ENCODE peak calls at places on chromosomes 13 and 19, in seven cellular contexts. One of them, this sample, is unnamed.

GRCh38 chr13:58247080-58247479 is 615.5 kb downstream of the PCDH17 start:
- DNase-seq in fibroblast of pulmonary artery: no peak
- DNase-seq in transverse colon: no peak
- DNase-seq in choroid plexus epithelial cell: no peak
- DNase-seq in bronchial epithelial cell: no peak
- DNase-seq in astrocyte of the spinal cord: no peak
- DNase-seq in body of pancreas: no peak
- DNase-seq in this sample: no peak

GRCh38 chr13:106499905-106500304 is 35.6 kb downstream of the EFNB2 start:
- DNase-seq in bronchial epithelial cell: peak
- DNase-seq in astrocyte of the spinal cord: no peak
- DNase-seq in choroid plexus epithelial cell: peak
- DNase-seq in body of pancreas: no peak
- DNase-seq in transverse colon: no peak
- DNase-seq in fibroblast of pulmonary artery: peak
- DNase-seq in this sample: peak

GRCh38 chr19:19538077-19538764 is at the start of gene CILP2:
- DNase-seq in bronchial epithelial cell: no peak
- DNase-seq in choroid plexus epithelial cell: no peak
- DNase-seq in astrocyte of the spinal cord: no peak
- DNase-seq in fibroblast of pulmonary artery: no peak
- DNase-seq in transverse colon: peak
- DNase-seq in body of pancreas: peak
- DNase-seq in this sample: no peak

GRCh38 chr13:23651887-23652286 is 81.7 kb downstream of the TNFRSF19 start:
- DNase-seq in body of pancreas: no peak
- DNase-seq in bronchial epithelial cell: no peak
- DNase-seq in astrocyte of the spinal cord: no peak
- DNase-seq in choroid plexus epithelial cell: no peak
- DNase-seq in transverse colon: no peak
- DNase-seq in fibroblast of pulmonary artery: no peak
- DNase-seq in this sample: no peak

GRCh38 chr19:50147462-50148423 is 15.3 kb downstream of the IZUMO2 start:
- DNase-seq in transverse colon: peak
- DNase-seq in choroid plexus epithelial cell: peak
- DNase-seq in body of pancreas: peak
- DNase-seq in bronchial epithelial cell: peak
- DNase-seq in fibroblast of pulmonary artery: peak
- DNase-seq in astrocyte of the spinal cord: peak
- DNase-seq in this sample: peak

GRCh38 chr19:20078696-20079095 is 896 bp downstream of the ZNF90 start:
- DNase-seq in bronchial epithelial cell: peak
- DNase-seq in transverse colon: peak
- DNase-seq in fibroblast of pulmonary artery: peak
- DNase-seq in choroid plexus epithelial cell: peak
- DNase-seq in astrocyte of the spinal cord: peak
- DNase-seq in body of pancreas: peak
- DNase-seq in this sample: peak

GRCh38 chr19:1102407-1103106 is 1.2 kb upstream of the GPX4 start:
- DNase-seq in astrocyte of the spinal cord: peak
- DNase-seq in body of pancreas: peak
- DNase-seq in fibroblast of pulmonary artery: peak
- DNase-seq in choroid plexus epithelial cell: peak
- DNase-seq in bronchial epithelial cell: peak
- DNase-seq in transverse colon: peak
- DNase-seq in this sample: peak

GRCh38 chr19:7013678-7014077 is 7.6 kb downstream of the MBD3L2B start:
- DNase-seq in body of pancreas: no peak
- DNase-seq in fibroblast of pulmonary artery: peak
- DNase-seq in transverse colon: no peak
- DNase-seq in bronchial epithelial cell: peak
- DNase-seq in choroid plexus epithelial cell: peak
- DNase-seq in astrocyte of the spinal cord: no peak
- DNase-seq in this sample: peak

GRCh38 chr19:45311640-45312039 is 11.0 kb downstream of the CKM start:
- DNase-seq in bronchial epithelial cell: no peak
- DNase-seq in astrocyte of the spinal cord: no peak
- DNase-seq in choroid plexus epithelial cell: no peak
- DNase-seq in transverse colon: no peak
- DNase-seq in body of pancreas: no peak
- DNase-seq in fibroblast of pulmonary artery: no peak
- DNase-seq in this sample: no peak

GRCh38 chr13:97659602-97660001 is 225.6 kb downstream of the RAP2A start:
- DNase-seq in astrocyte of the spinal cord: peak
- DNase-seq in body of pancreas: no peak
- DNase-seq in choroid plexus epithelial cell: peak
- DNase-seq in bronchial epithelial cell: no peak
- DNase-seq in fibroblast of pulmonary artery: peak
- DNase-seq in transverse colon: no peak
- DNase-seq in this sample: no peak

GRCh38 chr19:7440188-7440975 is 48.5 kb downstream of the PEX11G start:
- DNase-seq in astrocyte of the spinal cord: no peak
- DNase-seq in bronchial epithelial cell: no peak
- DNase-seq in body of pancreas: no peak
- DNase-seq in choroid plexus epithelial cell: no peak
- DNase-seq in transverse colon: no peak
- DNase-seq in fibroblast of pulmonary artery: no peak
- DNase-seq in this sample: no peak

GRCh38 chr19:10404888-10405808 is 1.8 kb upstream of the CDC37 start:
- DNase-seq in body of pancreas: no peak
- DNase-seq in choroid plexus epithelial cell: peak
- DNase-seq in fibroblast of pulmonary artery: no peak
- DNase-seq in bronchial epithelial cell: no peak
- DNase-seq in transverse colon: no peak
- DNase-seq in astrocyte of the spinal cord: no peak
- DNase-seq in this sample: no peak

GRCh38 chr13:101757446-101758039 is 305.1 kb downstream of the ITGBL1 start:
- DNase-seq in transverse colon: no peak
- DNase-seq in body of pancreas: no peak
- DNase-seq in fibroblast of pulmonary artery: peak
- DNase-seq in astrocyte of the spinal cord: peak
- DNase-seq in choroid plexus epithelial cell: peak
- DNase-seq in bronchial epithelial cell: peak
- DNase-seq in this sample: peak

GRCh38 chr19:40223135-40223822 is 3.2 kb downstream of the CCNP start:
- DNase-seq in astrocyte of the spinal cord: no peak
- DNase-seq in body of pancreas: no peak
- DNase-seq in choroid plexus epithelial cell: no peak
- DNase-seq in bronchial epithelial cell: no peak
- DNase-seq in transverse colon: peak
- DNase-seq in fibroblast of pulmonary artery: no peak
- DNase-seq in this sample: peak

GRCh38 chr19:5691205-5691929 is 1.3 kb downstream of the RPL36 start:
- DNase-seq in choroid plexus epithelial cell: peak
- DNase-seq in transverse colon: peak
- DNase-seq in bronchial epithelial cell: peak
- DNase-seq in body of pancreas: peak
- DNase-seq in fibroblast of pulmonary artery: peak
- DNase-seq in astrocyte of the spinal cord: peak
- DNase-seq in this sample: peak

GRCh38 chr13:70849267-70849666 is 741.0 kb upstream of the KLHL1 start:
- DNase-seq in transverse colon: no peak
- DNase-seq in bronchial epithelial cell: no peak
- DNase-seq in fibroblast of pulmonary artery: no peak
- DNase-seq in body of pancreas: no peak
- DNase-seq in choroid plexus epithelial cell: no peak
- DNase-seq in astrocyte of the spinal cord: no peak
- DNase-seq in this sample: no peak

GRCh38 chr13:48585456-48585840 is 52.6 kb upstream of the RCBTB2 start:
- DNase-seq in bronchial epithelial cell: no peak
- DNase-seq in transverse colon: peak
- DNase-seq in choroid plexus epithelial cell: peak
- DNase-seq in body of pancreas: peak
- DNase-seq in fibroblast of pulmonary artery: peak
- DNase-seq in astrocyte of the spinal cord: peak
- DNase-seq in this sample: no peak

DNA sequence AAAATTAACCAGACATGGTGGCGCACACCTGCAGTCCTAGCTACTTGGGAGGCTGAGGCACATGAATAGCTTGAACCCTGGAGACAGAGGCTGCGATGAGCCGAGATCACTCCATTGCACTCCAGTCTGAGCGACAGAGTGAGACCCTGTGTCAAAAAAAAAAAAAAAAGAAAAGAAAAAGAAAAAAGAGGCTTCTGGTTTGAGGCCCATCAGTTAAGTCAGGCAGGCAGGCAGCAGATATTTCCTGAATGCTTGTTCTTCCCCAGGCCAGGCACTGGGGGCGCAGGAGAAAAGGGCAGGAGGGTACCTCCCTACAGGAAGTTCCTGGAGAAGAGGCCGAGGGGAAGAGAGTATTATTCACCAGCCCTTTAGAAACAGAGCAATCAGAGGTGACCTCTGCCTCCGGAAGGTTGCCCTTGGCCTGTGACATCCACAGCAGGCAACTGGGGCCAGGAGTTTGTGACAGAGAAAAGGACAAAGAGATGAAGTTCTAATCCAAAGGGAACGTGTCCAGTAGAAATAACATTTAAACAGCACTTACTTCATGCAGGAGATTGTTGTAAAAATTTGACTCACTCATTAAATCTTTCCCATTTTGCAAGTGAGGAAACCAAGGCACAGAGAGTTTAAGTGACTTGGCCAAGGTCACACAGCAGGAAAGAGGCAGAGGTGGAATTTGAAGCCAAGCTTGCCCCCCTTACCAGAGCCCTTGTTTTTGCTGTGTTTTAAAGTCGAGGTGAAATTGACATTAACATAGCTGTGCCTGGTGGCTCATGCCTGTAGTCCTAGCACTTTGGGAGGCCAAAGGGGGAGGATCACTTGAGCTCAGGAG is 4.3 kb upstream of the RLN3 start:
- DNase-seq in bronchial epithelial cell: no peak
- DNase-seq in body of pancreas: peak
- DNase-seq in astrocyte of the spinal cord: peak
- DNase-seq in choroid plexus epithelial cell: peak
- DNase-seq in transverse colon: peak
- DNase-seq in fibroblast of pulmonary artery: peak
- DNase-seq in this sample: peak
- TF ChIP-seq CTCF in bronchial epithelial cell: peak
- TF ChIP-seq CTCF in body of pancreas: peak
- TF ChIP-seq CTCF in astrocyte of the spinal cord: peak
- TF ChIP-seq CTCF in choroid plexus epithelial cell: peak
- TF ChIP-seq CTCF in transverse colon: peak
- TF ChIP-seq CTCF in fibroblast of pulmonary artery: peak
- TF ChIP-seq CTCF in this sample: peak

GRCh38 chr13:40656358-40656757 is 10.1 kb downstream of the FOXO1 start:
- DNase-seq in astrocyte of the spinal cord: no peak
- DNase-seq in choroid plexus epithelial cell: no peak
- DNase-seq in bronchial epithelial cell: no peak
- DNase-seq in transverse colon: no peak
- DNase-seq in fibroblast of pulmonary artery: no peak
- DNase-seq in body of pancreas: no peak
- DNase-seq in this sample: peak

GRCh38 chr13:40653558-40654318 is 12.7 kb downstream of the FOXO1 start:
- DNase-seq in transverse colon: no peak
- DNase-seq in body of pancreas: no peak
- DNase-seq in astrocyte of the spinal cord: no peak
- DNase-seq in fibroblast of pulmonary artery: peak
- DNase-seq in choroid plexus epithelial cell: no peak
- DNase-seq in bronchial epithelial cell: no peak
- DNase-seq in this sample: peak

GRCh38 chr13:40651866-40652587 is 14.4 kb downstream of the FOXO1 start:
- DNase-seq in fibroblast of pulmonary artery: no peak
- DNase-seq in choroid plexus epithelial cell: no peak
- DNase-seq in transverse colon: no peak
- DNase-seq in bronchial epithelial cell: no peak
- DNase-seq in body of pancreas: no peak
- DNase-seq in astrocyte of the spinal cord: no peak
- DNase-seq in this sample: no peak

GRCh38 chr13:40648841-40649240 is 17.6 kb downstream of the FOXO1 start:
- DNase-seq in fibroblast of pulmonary artery: no peak
- DNase-seq in body of pancreas: no peak
- DNase-seq in transverse colon: no peak
- DNase-seq in choroid plexus epithelial cell: no peak
- DNase-seq in astrocyte of the spinal cord: no peak
- DNase-seq in bronchial epithelial cell: peak
- DNase-seq in this sample: peak

DNA sequence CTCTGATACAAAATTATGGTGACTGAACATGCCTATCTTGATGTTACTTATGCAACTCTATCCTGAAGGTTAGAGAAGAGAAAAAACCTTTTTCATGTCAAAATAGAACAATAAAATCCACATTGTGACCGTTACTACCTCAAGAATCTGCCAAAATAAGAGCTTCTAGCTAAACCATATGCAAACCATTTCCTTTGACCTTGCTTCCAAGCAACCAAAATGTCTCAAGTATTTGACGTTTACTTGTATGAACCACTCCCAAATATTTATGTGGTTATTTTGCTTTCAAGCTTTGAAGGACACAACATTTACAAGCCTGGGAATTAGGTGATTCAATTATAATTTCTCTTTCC is 13.9 kb downstream of the FOXO1 start:
- DNase-seq in astrocyte of the spinal cord: no peak
- DNase-seq in fibroblast of pulmonary artery: no peak
- DNase-seq in transverse colon: no peak
- DNase-seq in bronchial epithelial cell: no peak
- DNase-seq in choroid plexus epithelial cell: no peak
- DNase-seq in body of pancreas: no peak
- DNase-seq in this sample: no peak
- H3K4me3 ChIP-seq in astrocyte of the spinal cord: no peak
- H3K4me3 ChIP-seq in fibroblast of pulmonary artery: no peak
- H3K4me3 ChIP-seq in transverse colon: no peak
- H3K4me3 ChIP-seq in bronchial epithelial cell: no peak
- H3K4me3 ChIP-seq in choroid plexus epithelial cell: no peak
- H3K4me3 ChIP-seq in body of pancreas: no peak
- H3K4me3 ChIP-seq in this sample: no peak

DNA sequence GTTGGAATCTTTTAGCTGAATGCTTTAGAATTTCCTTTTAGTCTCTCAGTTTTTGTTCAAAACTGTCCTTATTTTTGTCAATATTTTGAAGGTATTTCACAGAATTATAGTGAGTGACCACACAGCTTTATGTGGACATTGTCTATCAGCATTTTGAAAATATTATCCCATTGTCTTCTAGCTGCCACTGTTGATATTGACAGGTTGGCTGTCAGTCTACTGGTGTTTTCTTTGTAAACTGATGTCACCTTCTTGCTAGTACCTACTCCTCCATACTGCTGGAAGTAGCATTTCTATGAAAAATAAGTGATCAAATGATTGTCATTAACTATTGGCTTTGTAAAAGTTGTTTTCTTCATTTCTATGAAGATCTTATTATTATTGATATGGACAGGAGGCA is 256.8 kb downstream of the KLF12 start:
- DNase-seq in body of pancreas: no peak
- DNase-seq in astrocyte of the spinal cord: no peak
- DNase-seq in transverse colon: no peak
- DNase-seq in bronchial epithelial cell: no peak
- DNase-seq in fibroblast of pulmonary artery: no peak
- DNase-seq in choroid plexus epithelial cell: no peak
- DNase-seq in this sample: no peak
- TF ChIP-seq CTCF in body of pancreas: no peak
- TF ChIP-seq CTCF in astrocyte of the spinal cord: no peak
- TF ChIP-seq CTCF in transverse colon: no peak
- TF ChIP-seq CTCF in bronchial epithelial cell: no peak
- TF ChIP-seq CTCF in fibroblast of pulmonary artery: no peak
- TF ChIP-seq CTCF in choroid plexus epithelial cell: no peak
- TF ChIP-seq CTCF in this sample: no peak

DNA sequence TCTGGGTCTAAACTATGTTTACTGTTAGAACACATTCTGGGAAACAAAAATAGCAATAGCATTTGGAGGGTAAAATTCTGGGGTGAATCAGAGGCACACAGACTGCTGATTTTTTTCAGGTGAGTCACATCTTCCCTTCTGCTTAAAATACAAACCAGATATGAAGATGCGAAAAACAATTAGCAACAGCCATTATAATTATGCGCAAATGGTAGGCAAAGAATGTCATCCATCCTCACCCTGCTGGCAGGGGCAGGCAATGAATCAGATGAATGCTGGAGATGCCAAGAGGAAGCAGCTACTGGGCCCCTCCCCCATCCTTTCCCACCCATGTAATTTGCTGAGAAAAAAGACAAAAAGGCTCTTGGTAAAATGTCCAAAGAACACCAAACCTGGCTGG is 282.9 kb downstream of the KLF5 start:
- DNase-seq in transverse colon: no peak
- DNase-seq in bronchial epithelial cell: peak
- DNase-seq in fibroblast of pulmonary artery: peak
- DNase-seq in astrocyte of the spinal cord: peak
- DNase-seq in body of pancreas: no peak
- DNase-seq in choroid plexus epithelial cell: peak
- DNase-seq in this sample: peak
- H3K4me3 ChIP-seq in transverse colon: no peak
- H3K4me3 ChIP-seq in bronchial epithelial cell: no peak
- H3K4me3 ChIP-seq in fibroblast of pulmonary artery: no peak
- H3K4me3 ChIP-seq in astrocyte of the spinal cord: no peak
- H3K4me3 ChIP-seq in body of pancreas: no peak
- H3K4me3 ChIP-seq in choroid plexus epithelial cell: no peak
- H3K4me3 ChIP-seq in this sample: no peak